ENCODE peak calls at places on chromosomes 6 and 20, in seven cellular contexts. Q is IMR-90, N is H1, O is neuronal stem cell, S is mesendoderm, E is trophoblast cell, X is mesenchymal stem cell. R is an unnamed sample.

GRCh38 chr6:138203315-138203714 is 15.0 kb downstream of the PBOV1 start:
- DNase-seq in E (no peak), X (no peak), N (no peak), O (no peak), Q (no peak), S (no peak), R (no peak)

GRCh38 chr6:121437861-121438651 is 2.6 kb downstream of the GJA1 start:
- DNase-seq in X (peak), Q (peak), O (no peak), E (peak), S (peak), N (no peak), R (peak)

GRCh38 chr6:4977468-4977867 is 26.4 kb downstream of the RPP40 start:
- DNase-seq in N (no peak), S (no peak), O (no peak), X (no peak), E (no peak), Q (no peak), R (no peak)

GRCh38 chr20:22711981-22712755 is 127.8 kb upstream of the FOXA2 start:
- DNase-seq in N (no peak), Q (no peak), S (no peak), X (no peak), E (no peak), O (no peak), R (no peak)

GRCh38 chr6:35288834-35289233 is 8.8 kb upstream of the DEF6 start:
- DNase-seq in Q (no peak), X (no peak), E (no peak), N (no peak), S (no peak), O (no peak), R (no peak)

GRCh38 chr6:28252507-28252975 is 472 bp upstream of the ZKSCAN4 start:
- DNase-seq in Q (no peak), E (no peak), X (peak), O (no peak), S (peak), N (no peak), R (no peak)

GRCh38 chr20:59942245-59942644 is 2.1 kb downstream of the FAM217B start:
- DNase-seq in O (no peak), Q (no peak), X (no peak), S (no peak), N (no peak), E (no peak), R (no peak)

GRCh38 chr20:44065401-44066340 is 121.3 kb downstream of the JPH2 start:
- DNase-seq in N (no peak), Q (no peak), S (no peak), O (no peak), X (no peak), E (no peak), R (no peak)

GRCh38 chr6:121608270-121608669 is 172.8 kb downstream of the GJA1 start:
- DNase-seq in N (no peak), X (peak), O (no peak), S (no peak), E (no peak), Q (peak), R (no peak)

GRCh38 chr6:70060680-70061079 is 194.3 kb downstream of the COL19A1 start:
- DNase-seq in E (no peak), X (no peak), S (no peak), Q (no peak), N (no peak), O (no peak), R (no peak)

GRCh38 chr6:38221236-38221635 is 401.7 kb downstream of the ZFAND3 start:
- DNase-seq in N (no peak), Q (no peak), S (no peak), E (no peak), X (no peak), O (no peak), R (no peak)

GRCh38 chr6:153096792-153097191 is 34.3 kb downstream of the RGS17 start:
- DNase-seq in E (no peak), O (no peak), S (no peak), N (no peak), X (no peak), Q (no peak), R (no peak)

GRCh38 chr20:5400164-5400762 is 83.5 kb upstream of the PROKR2 start:
- DNase-seq in X (peak), E (peak), Q (peak), N (no peak), O (peak), S (peak), R (no peak)

GRCh38 chr6:31861919-31862343 is 690 bp downstream of the NEU1 start:
- DNase-seq in N (no peak), E (no peak), O (no peak), Q (no peak), S (no peak), X (no peak), R (no peak)

GRCh38 chr6:151675746-151676459 is 131.6 kb upstream of the ESR1 start:
- DNase-seq in S (peak), Q (peak), X (peak), E (peak), O (peak), N (peak), R (peak)

GRCh38 chr6:100464162-100464851 is 414 bp downstream of the SIM1 start:
- DNase-seq in X (no peak), E (no peak), Q (no peak), S (peak), N (no peak), O (peak), R (peak)

GRCh38 chr6:22149501-22150490 is 147.0 kb downstream of the PRL start:
- DNase-seq in O (no peak), S (no peak), Q (peak), X (peak), N (no peak), E (no peak), R (no peak)

GRCh38 chr20:58783515-58783914 is 67.2 kb downstream of the GNAS-AS1 start:
- DNase-seq in E (no peak), N (no peak), Q (no peak), O (no peak), S (no peak), X (no peak), R (no peak)

GRCh38 chr6:63640062-63640461 is 4.5 kb downstream of the PHF3 start:
- DNase-seq in S (no peak), Q (peak), E (no peak), N (no peak), O (no peak), X (peak), R (no peak)

GRCh38 chr20:924639-925038 is 8.5 kb upstream of the ANGPT4 start:
- DNase-seq in O (no peak), N (no peak), Q (no peak), E (no peak), S (no peak), X (no peak), R (no peak)

GRCh38 chr6:148383658-148384417 is 41.2 kb downstream of the SASH1 start:
- DNase-seq in S (no peak), Q (no peak), O (no peak), N (no peak), E (peak), X (no peak), R (no peak)

GRCh38 chr6:39923394-39923793 is 10.9 kb downstream of the MOCS1 start:
- DNase-seq in S (no peak), E (no peak), N (no peak), Q (no peak), X (no peak), O (no peak), R (no peak)

GRCh38 chr6:112475083-112475482 is 128.0 kb downstream of the RFPL4B start:
- DNase-seq in S (no peak), E (no peak), Q (peak), N (no peak), X (peak), O (no peak), R (no peak)

GRCh38 chr6:7201732-7202541 is 94.2 kb downstream of the RREB1 start:
- DNase-seq in N (no peak), E (peak), S (no peak), X (no peak), Q (no peak), O (no peak), R (no peak)

GRCh38 chr20:7851031-7851490 is 89.2 kb downstream of the HAO1 start:
- DNase-seq in Q (peak), N (no peak), E (no peak), O (no peak), S (no peak), X (no peak), R (no peak)
- H3K4me2 ChIP-seq in Q (no peak), N (no peak), E (no peak), O (no peak), S (no peak), X (no peak), R (no peak)

GRCh38 chr20:63403403-63404105 is 42.4 kb upstream of the CHRNA4 start:
- DNase-seq in S (no peak), E (no peak), X (no peak), Q (no peak), O (no peak), N (no peak), R (no peak)
- H2BK120ac ChIP-seq in S (no peak), E (no peak), X (no peak), Q (no peak), O (no peak), N (peak), R (no peak)

DNA sequence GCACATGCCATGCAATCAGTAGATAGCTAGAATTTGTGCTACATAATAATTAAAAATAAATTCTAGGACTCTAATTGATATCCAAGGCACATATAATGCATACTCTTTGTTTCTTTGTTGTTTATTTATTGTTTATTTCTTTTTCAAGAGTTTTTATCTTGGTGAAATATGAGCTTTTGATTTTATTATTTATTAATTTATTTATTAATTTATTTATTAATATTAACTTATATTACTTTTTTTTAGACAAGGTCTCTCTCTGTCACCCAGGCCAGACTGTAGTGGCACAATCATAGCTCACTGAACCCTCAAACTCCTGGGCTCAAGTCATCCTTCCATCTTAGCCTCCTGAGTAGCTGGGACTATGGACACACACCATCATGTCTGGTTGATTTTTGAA is 519.9 kb downstream of the HAO1 start:
- DNase-seq in O (no peak), Q (no peak), S (no peak), N (no peak), E (no peak), X (no peak), R (no peak)
- H3K9ac ChIP-seq in O (no peak), Q (no peak), S (no peak), N (no peak), E (no peak), X (no peak), R (no peak)

GRCh38 chr20:36742558-36742957 is 3.3 kb downstream of the NDRG3 start:
- DNase-seq in S (no peak), N (no peak), X (no peak), O (no peak), Q (no peak), E (no peak), R (no peak)

GRCh38 chr20:36745927-36746659 is at the start of gene NDRG3:
- DNase-seq in X (peak), E (peak), O (peak), N (peak), Q (peak), S (peak), R (peak)

GRCh38 chr20:36744764-36745191 is 1.1 kb downstream of the NDRG3 start:
- DNase-seq in Q (peak), X (no peak), S (peak), O (no peak), N (no peak), E (peak), R (peak)

GRCh38 chr20:36745234-36745926 is 510 bp downstream of the NDRG3 start:
- DNase-seq in N (no peak), O (no peak), S (peak), Q (no peak), X (peak), E (peak), R (no peak)

DNA sequence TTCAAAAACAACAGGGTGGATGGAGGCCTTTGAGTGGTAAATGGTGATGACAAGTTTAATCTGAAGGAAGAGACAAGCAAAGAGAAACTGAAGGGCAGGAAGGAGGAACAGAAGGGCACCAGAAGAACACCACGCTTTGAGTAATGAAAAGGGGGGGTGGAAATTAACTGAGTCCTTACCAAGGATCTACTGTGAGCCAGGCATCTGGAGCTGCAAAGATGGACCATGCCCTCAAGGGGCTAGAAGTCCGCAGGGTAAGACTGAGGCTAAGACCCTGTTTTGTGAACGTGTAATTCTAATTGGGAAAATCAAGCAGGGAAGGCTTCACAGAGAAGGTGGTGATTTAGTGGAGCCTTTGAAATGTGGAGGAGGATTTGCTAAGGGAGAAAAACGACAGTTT is 1.6 kb downstream of the NDRG3 start:
- DNase-seq in X (no peak), N (no peak), S (no peak), Q (no peak), E (no peak), O (no peak), R (no peak)
- H3K4me2 ChIP-seq in X (no peak), N (peak), S (peak), Q (no peak), E (no peak), O (no peak), R (peak)

GRCh38 chr20:35541118-35541782 is 628 bp upstream of the ERGIC3 start:
- DNase-seq in S (peak), O (no peak), X (no peak), E (no peak), N (no peak), Q (no peak), R (no peak)

GRCh38 chr20:35541783-35542662 is at the start of gene ERGIC3:
- DNase-seq in S (peak), E (peak), N (peak), O (peak), Q (peak), X (peak), R (peak)

GRCh38 chr20:35544436-35544835 is 2.6 kb downstream of the ERGIC3 start:
- DNase-seq in S (no peak), Q (no peak), O (no peak), E (no peak), N (no peak), X (no peak), R (no peak)

GRCh38 chr20:35542990-35543389 is 1.1 kb downstream of the ERGIC3 start:
- DNase-seq in Q (no peak), N (no peak), S (no peak), X (no peak), E (no peak), O (no peak), R (no peak)

DNA sequence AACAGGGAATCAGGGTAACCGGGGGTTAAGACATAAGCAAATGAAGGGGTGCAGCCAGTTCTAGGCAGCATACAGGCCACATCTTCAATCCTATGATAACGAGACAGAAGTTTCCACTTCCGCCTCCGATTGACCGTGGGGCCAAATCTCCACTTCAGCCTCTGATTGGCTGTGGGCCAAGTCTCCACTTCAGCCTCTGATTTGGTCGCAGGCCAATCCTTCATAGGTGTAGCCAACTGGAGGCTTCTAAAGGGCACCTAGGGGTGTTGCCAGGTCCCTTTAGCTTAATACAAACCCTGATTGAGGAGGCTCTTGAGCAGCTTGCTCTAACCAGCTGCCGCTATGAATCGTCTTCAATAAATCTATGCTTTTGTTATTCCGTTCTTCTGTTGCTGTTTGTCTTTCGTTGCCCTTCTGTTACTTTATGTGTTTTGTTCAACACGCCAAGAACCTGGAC is 2.1 kb upstream of the ERGIC3 start:
- DNase-seq in O (peak), Q (no peak), S (peak), X (peak), N (no peak), E (peak), R (peak)
- H2BK120ac ChIP-seq in O (no peak), Q (no peak), S (no peak), X (no peak), N (no peak), E (no peak), R (no peak)

GRCh38 chr20:31681769-31682168 is 40.9 kb downstream of the BCL2L1 start:
- DNase-seq in N (no peak), O (no peak), Q (no peak), E (no peak), S (no peak), X (no peak), R (no peak)

GRCh38 chr20:31684153-31685003 is 38.3 kb downstream of the BCL2L1 start:
- DNase-seq in N (no peak), O (no peak), S (no peak), X (no peak), E (no peak), Q (no peak), R (no peak)

GRCh38 chr20:31682352-31682751 is 40.3 kb downstream of the BCL2L1 start:
- DNase-seq in Q (no peak), E (no peak), N (no peak), O (no peak), X (no peak), S (no peak), R (no peak)

GRCh38 chr20:31681128-31681727 is 41.4 kb downstream of the BCL2L1 start:
- DNase-seq in S (no peak), O (no peak), E (no peak), X (no peak), N (no peak), Q (no peak), R (no peak)

DNA sequence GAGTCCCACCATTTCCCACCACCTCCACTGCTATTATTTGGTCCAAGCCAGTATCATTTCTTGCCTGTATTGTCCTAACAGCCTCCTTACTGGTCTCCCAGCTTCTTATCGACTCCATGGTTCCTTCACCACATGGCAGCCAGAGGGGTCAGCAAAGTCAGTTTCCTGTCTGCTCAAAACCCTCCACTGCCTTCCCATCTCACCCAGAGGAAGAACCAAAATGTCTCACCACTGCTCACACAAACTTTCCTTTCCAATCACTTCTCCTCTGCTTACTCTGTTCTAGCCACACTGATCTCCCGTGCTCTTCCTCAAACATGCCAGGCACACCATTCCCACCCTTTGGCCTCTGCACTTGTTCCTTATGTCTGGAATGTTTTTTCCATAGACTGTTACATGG is 39.7 kb downstream of the BCL2L1 start:
- DNase-seq in E (no peak), Q (no peak), O (no peak), N (no peak), S (no peak), X (no peak), R (no peak)
- H3K9ac ChIP-seq in E (no peak), Q (no peak), O (no peak), N (no peak), S (no peak), X (peak), R (no peak)

R was measured in H9.